ENCODE peak calls at places on chromosome 11, in nine cellular contexts. One of them, this sample, is unnamed.

GRCh38 chr11:35270342-35270741 is 131.4 kb downstream of the CD44 start:
- DNase-seq in HFF-Myc: no peak
- DNase-seq in breast epithelium: no peak
- DNase-seq in HEK293T: no peak
- DNase-seq in stimulated activated CD4-positive, alpha-beta T cell treated with anti-CD3 and anti-CD28 coated beads, Interleukin-4, amount 100 ng/mL, for 1 hour: no peak
- DNase-seq in ELF-1: no peak
- DNase-seq in midbrain: no peak
- DNase-seq in ELR: no peak
- DNase-seq in stimulated activated naive CD8-positive, alpha-beta T cell treated with anti-CD3 and anti-CD28 coated beads, Interleukin-15, Interleukin-2, amounts not matched to agents 100 U/mL and 50 U/mL, for 24 hours: no peak
- DNase-seq in this sample: no peak

GRCh38 chr11:65625628-65626342 is 10.2 kb downstream of the PCNX3 start:
- DNase-seq in HFF-Myc: no peak
- DNase-seq in breast epithelium: no peak
- DNase-seq in HEK293T: peak; percentile 54
- DNase-seq in stimulated activated CD4-positive, alpha-beta T cell treated with anti-CD3 and anti-CD28 coated beads, Interleukin-4, amount 100 ng/mL, for 1 hour: peak; percentile 55
- DNase-seq in ELF-1: peak; percentile 60
- DNase-seq in midbrain: peak; percentile 66
- DNase-seq in ELR: peak; percentile 49
- DNase-seq in stimulated activated naive CD8-positive, alpha-beta T cell treated with anti-CD3 and anti-CD28 coated beads, Interleukin-15, Interleukin-2, amounts not matched to agents 100 U/mL and 50 U/mL, for 24 hours: peak; percentile 51
- DNase-seq in this sample: no peak

GRCh38 chr11:66856496-66857233 is at the start of gene LRFN4:
- DNase-seq in HFF-Myc: no peak
- DNase-seq in breast epithelium: no peak
- DNase-seq in HEK293T: peak; percentile 49
- DNase-seq in stimulated activated CD4-positive, alpha-beta T cell treated with anti-CD3 and anti-CD28 coated beads, Interleukin-4, amount 100 ng/mL, for 1 hour: no peak
- DNase-seq in ELF-1: no peak
- DNase-seq in midbrain: peak; percentile 92
- DNase-seq in ELR: peak; percentile 59
- DNase-seq in stimulated activated naive CD8-positive, alpha-beta T cell treated with anti-CD3 and anti-CD28 coated beads, Interleukin-15, Interleukin-2, amounts not matched to agents 100 U/mL and 50 U/mL, for 24 hours: peak; percentile 51
- DNase-seq in this sample: no peak

GRCh38 chr11:77144196-77144853 is 16.3 kb downstream of the MYO7A start:
- DNase-seq in HFF-Myc: no peak
- DNase-seq in breast epithelium: no peak
- DNase-seq in HEK293T: no peak
- DNase-seq in stimulated activated CD4-positive, alpha-beta T cell treated with anti-CD3 and anti-CD28 coated beads, Interleukin-4, amount 100 ng/mL, for 1 hour: no peak
- DNase-seq in ELF-1: no peak
- DNase-seq in midbrain: no peak
- DNase-seq in ELR: no peak
- DNase-seq in stimulated activated naive CD8-positive, alpha-beta T cell treated with anti-CD3 and anti-CD28 coated beads, Interleukin-15, Interleukin-2, amounts not matched to agents 100 U/mL and 50 U/mL, for 24 hours: no peak
- DNase-seq in this sample: no peak

GRCh38 chr11:74730601-74731260 is 495 bp downstream of the CHRDL2 start:
- DNase-seq in HFF-Myc: no peak
- DNase-seq in breast epithelium: no peak
- DNase-seq in HEK293T: no peak
- DNase-seq in stimulated activated CD4-positive, alpha-beta T cell treated with anti-CD3 and anti-CD28 coated beads, Interleukin-4, amount 100 ng/mL, for 1 hour: no peak
- DNase-seq in ELF-1: no peak
- DNase-seq in midbrain: no peak
- DNase-seq in ELR: no peak
- DNase-seq in stimulated activated naive CD8-positive, alpha-beta T cell treated with anti-CD3 and anti-CD28 coated beads, Interleukin-15, Interleukin-2, amounts not matched to agents 100 U/mL and 50 U/mL, for 24 hours: no peak
- DNase-seq in this sample: no peak

GRCh38 chr11:6388747-6389146 is 1.5 kb upstream of the SMPD1 start:
- DNase-seq in HFF-Myc: no peak
- DNase-seq in breast epithelium: no peak
- DNase-seq in HEK293T: no peak
- DNase-seq in stimulated activated CD4-positive, alpha-beta T cell treated with anti-CD3 and anti-CD28 coated beads, Interleukin-4, amount 100 ng/mL, for 1 hour: no peak
- DNase-seq in ELF-1: no peak
- DNase-seq in midbrain: no peak
- DNase-seq in ELR: no peak
- DNase-seq in stimulated activated naive CD8-positive, alpha-beta T cell treated with anti-CD3 and anti-CD28 coated beads, Interleukin-15, Interleukin-2, amounts not matched to agents 100 U/mL and 50 U/mL, for 24 hours: no peak
- DNase-seq in this sample: no peak

GRCh38 chr11:66363805-66364535 is 7.6 kb downstream of the SLC29A2 start:
- DNase-seq in HFF-Myc: no peak
- DNase-seq in breast epithelium: no peak
- DNase-seq in HEK293T: peak; percentile 85
- DNase-seq in stimulated activated CD4-positive, alpha-beta T cell treated with anti-CD3 and anti-CD28 coated beads, Interleukin-4, amount 100 ng/mL, for 1 hour: peak; percentile 77
- DNase-seq in ELF-1: peak; percentile 88
- DNase-seq in midbrain: no peak
- DNase-seq in ELR: peak; percentile 48
- DNase-seq in stimulated activated naive CD8-positive, alpha-beta T cell treated with anti-CD3 and anti-CD28 coated beads, Interleukin-15, Interleukin-2, amounts not matched to agents 100 U/mL and 50 U/mL, for 24 hours: peak; percentile 90
- DNase-seq in this sample: peak; percentile 98

GRCh38 chr11:113555071-113555739 is 80.0 kb upstream of the DRD2 start:
- DNase-seq in HFF-Myc: no peak
- DNase-seq in breast epithelium: no peak
- DNase-seq in HEK293T: no peak
- DNase-seq in stimulated activated CD4-positive, alpha-beta T cell treated with anti-CD3 and anti-CD28 coated beads, Interleukin-4, amount 100 ng/mL, for 1 hour: no peak
- DNase-seq in ELF-1: peak; percentile 65
- DNase-seq in midbrain: no peak
- DNase-seq in ELR: no peak
- DNase-seq in stimulated activated naive CD8-positive, alpha-beta T cell treated with anti-CD3 and anti-CD28 coated beads, Interleukin-15, Interleukin-2, amounts not matched to agents 100 U/mL and 50 U/mL, for 24 hours: no peak
- DNase-seq in this sample: no peak

GRCh38 chr11:100832851-100833250 is 145.8 kb downstream of the ARHGAP42 start:
- DNase-seq in HFF-Myc: no peak
- DNase-seq in breast epithelium: no peak
- DNase-seq in HEK293T: no peak
- DNase-seq in stimulated activated CD4-positive, alpha-beta T cell treated with anti-CD3 and anti-CD28 coated beads, Interleukin-4, amount 100 ng/mL, for 1 hour: no peak
- DNase-seq in ELF-1: no peak
- DNase-seq in midbrain: no peak
- DNase-seq in ELR: no peak
- DNase-seq in stimulated activated naive CD8-positive, alpha-beta T cell treated with anti-CD3 and anti-CD28 coated beads, Interleukin-15, Interleukin-2, amounts not matched to agents 100 U/mL and 50 U/mL, for 24 hours: no peak
- DNase-seq in this sample: no peak

GRCh38 chr11:124870430-124870829 is 5.2 kb downstream of the ROBO3 start:
- DNase-seq in HFF-Myc: no peak
- DNase-seq in breast epithelium: no peak
- DNase-seq in HEK293T: no peak
- DNase-seq in stimulated activated CD4-positive, alpha-beta T cell treated with anti-CD3 and anti-CD28 coated beads, Interleukin-4, amount 100 ng/mL, for 1 hour: no peak
- DNase-seq in ELF-1: no peak
- DNase-seq in midbrain: no peak
- DNase-seq in ELR: no peak
- DNase-seq in stimulated activated naive CD8-positive, alpha-beta T cell treated with anti-CD3 and anti-CD28 coated beads, Interleukin-15, Interleukin-2, amounts not matched to agents 100 U/mL and 50 U/mL, for 24 hours: no peak
- DNase-seq in this sample: no peak

GRCh38 chr11:33737362-33737821 is 1.2 kb upstream of the CD59 start:
- DNase-seq in HFF-Myc: no peak
- DNase-seq in breast epithelium: no peak
- DNase-seq in HEK293T: no peak
- DNase-seq in stimulated activated CD4-positive, alpha-beta T cell treated with anti-CD3 and anti-CD28 coated beads, Interleukin-4, amount 100 ng/mL, for 1 hour: no peak
- DNase-seq in ELF-1: no peak
- DNase-seq in midbrain: no peak
- DNase-seq in ELR: peak; percentile 31
- DNase-seq in stimulated activated naive CD8-positive, alpha-beta T cell treated with anti-CD3 and anti-CD28 coated beads, Interleukin-15, Interleukin-2, amounts not matched to agents 100 U/mL and 50 U/mL, for 24 hours: no peak
- DNase-seq in this sample: no peak

GRCh38 chr11:95592455-95592854 is 197.1 kb downstream of the FAM76B start:
- DNase-seq in HFF-Myc: no peak
- DNase-seq in breast epithelium: no peak
- DNase-seq in HEK293T: no peak
- DNase-seq in stimulated activated CD4-positive, alpha-beta T cell treated with anti-CD3 and anti-CD28 coated beads, Interleukin-4, amount 100 ng/mL, for 1 hour: no peak
- DNase-seq in ELF-1: peak; percentile 74
- DNase-seq in midbrain: no peak
- DNase-seq in ELR: no peak
- DNase-seq in stimulated activated naive CD8-positive, alpha-beta T cell treated with anti-CD3 and anti-CD28 coated beads, Interleukin-15, Interleukin-2, amounts not matched to agents 100 U/mL and 50 U/mL, for 24 hours: no peak
- DNase-seq in this sample: no peak

This sample was measured in HuH-7.5.